ENCODE peak calls at places on chromosomes 4 and X, in seven cellular contexts. E, Q, M, R, U, Z and B are unnamed samples. For H3K79me1, the result is how much of the 10 kb centered on the place peaks cover.

GRCh38 chr4:17489721-17490120 is 22.2 kb downstream of the QDPR start:
- DNase-seq in E (no peak), Q (no peak), M (no peak), R (no peak), U (no peak), Z (no peak), B (no peak)

GRCh38 chr4:139689093-139689722 is 23.6 kb downstream of the MGST2 start:
- DNase-seq in E (peak), Q (no peak), M (peak), R (no peak), U (no peak), Z (no peak), B (no peak)

GRCh38 chr4:15100380-15100779 is 98.1 kb downstream of the CPEB2 start:
- DNase-seq in E (no peak), Q (no peak), M (no peak), R (no peak), U (no peak), Z (no peak), B (no peak)

GRCh38 chrX:71253253-71254091 is 468 bp downstream of the ZMYM3 start:
- DNase-seq in E (peak), Q (peak), M (peak), R (peak), U (peak), Z (peak), B (no peak)

GRCh38 chr4:68905598-68906237 is 45.9 kb downstream of the UGT2A3 start:
- DNase-seq in E (no peak), Q (peak), M (no peak), R (peak), U (peak), Z (peak), B (no peak)

GRCh38 chr4:109729563-109730293 is at the start of gene PLA2G12A:
- DNase-seq in E (peak), Q (peak), M (peak), R (peak), U (peak), Z (peak), B (peak)

GRCh38 chrX:39935414-39936064 is 162.2 kb downstream of the BCOR start:
- DNase-seq in E (no peak), Q (peak), M (no peak), R (no peak), U (peak), Z (no peak), B (no peak)

GRCh38 chr4:118823471-118823870 is 12.5 kb downstream of the SEC24D start:
- DNase-seq in E (no peak), Q (no peak), M (no peak), R (no peak), U (no peak), Z (no peak), B (no peak)

GRCh38 chr4:139368990-139369389 is 66.7 kb upstream of the NDUFC1 start:
- DNase-seq in E (no peak), Q (no peak), M (no peak), R (no peak), U (no peak), Z (no peak), B (no peak)

GRCh38 chr4:109010534-109010933 is 247.7 kb upstream of the ETNPPL start:
- DNase-seq in E (no peak), Q (no peak), M (peak), R (no peak), U (no peak), Z (no peak), B (no peak)

GRCh38 chrX:150234126-150234525 is 129.0 kb upstream of the MAMLD1 start:
- DNase-seq in E (no peak), Q (no peak), M (peak), R (no peak), U (no peak), Z (no peak), B (no peak)

GRCh38 chr4:153447175-153447887 is 18.8 kb upstream of the TMEM131L start:
- DNase-seq in E (peak), Q (no peak), M (peak), R (no peak), U (no peak), Z (no peak), B (no peak)

GRCh38 chr4:15402974-15403373 is 24.9 kb upstream of the C1QTNF7 start:
- DNase-seq in E (no peak), Q (no peak), M (no peak), R (no peak), U (no peak), Z (no peak), B (no peak)

GRCh38 chrX:26442340-26442739 is 226.4 kb downstream of the MAGEB5 start:
- DNase-seq in E (no peak), Q (no peak), M (peak), R (peak), U (peak), Z (peak), B (no peak)

GRCh38 chrX:69556094-69557011 is 52.2 kb downstream of the NALF2 start:
- DNase-seq in E (peak), Q (peak), M (no peak), R (peak), U (peak), Z (peak), B (peak)

GRCh38 chr4:153541426-153542096 is 75.4 kb downstream of the TMEM131L start:
- DNase-seq in E (peak), Q (no peak), M (peak), R (no peak), U (no peak), Z (no peak), B (no peak)

GRCh38 chr4:26256016-26256415 is 64.8 kb upstream of the RBPJ start:
- DNase-seq in E (no peak), Q (no peak), M (peak), R (no peak), U (no peak), Z (no peak), B (no peak)

GRCh38 chrX:39773923-39774803 is 323.6 kb downstream of the BCOR start:
- DNase-seq in E (peak), Q (no peak), M (peak), R (no peak), U (no peak), Z (no peak), B (no peak)

GRCh38 chrX:27078371-27078770 is 384.8 kb downstream of the PPP4R3C start:
- DNase-seq in E (no peak), Q (no peak), M (no peak), R (peak), U (no peak), Z (no peak), B (no peak)

GRCh38 chr4:124958812-124959211 is 246.3 kb upstream of the ANKRD50 start:
- DNase-seq in E (no peak), Q (no peak), M (no peak), R (no peak), U (no peak), Z (no peak), B (no peak)

GRCh38 chrX:72005046-72005445 is 94.4 kb downstream of the NHSL2 start:
- DNase-seq in E (no peak), Q (no peak), M (no peak), R (no peak), U (no peak), Z (no peak), B (no peak)

GRCh38 chr4:75985116-75985515 is 5.6 kb downstream of the SDAD1 start:
- DNase-seq in E (peak), Q (no peak), M (peak), R (no peak), U (no peak), Z (no peak), B (no peak)

GRCh38 chr4:80370635-80371034 is 35.1 kb downstream of the CFAP299 start:
- DNase-seq in E (no peak), Q (no peak), M (no peak), R (no peak), U (no peak), Z (no peak), B (no peak)

GRCh38 chrX:22095306-22095705 is 63.2 kb downstream of the PHEX start:
- DNase-seq in E (peak), Q (no peak), M (peak), R (no peak), U (no peak), Z (peak), B (no peak)
- H3K79me1 ChIP-seq in E (under half), Q (under half), M (under half), R (under half), U (under half), Z (under half), B (under half)

GRCh38 chr4:107519057-107519456 is 201.0 kb downstream of the PAPSS1 start:
- DNase-seq in E (peak), Q (no peak), M (peak), R (peak), U (peak), Z (peak), B (no peak)

GRCh38 chr4:107518076-107518475 is 202.0 kb downstream of the PAPSS1 start:
- DNase-seq in E (no peak), Q (no peak), M (no peak), R (no peak), U (no peak), Z (no peak), B (no peak)

DNA sequence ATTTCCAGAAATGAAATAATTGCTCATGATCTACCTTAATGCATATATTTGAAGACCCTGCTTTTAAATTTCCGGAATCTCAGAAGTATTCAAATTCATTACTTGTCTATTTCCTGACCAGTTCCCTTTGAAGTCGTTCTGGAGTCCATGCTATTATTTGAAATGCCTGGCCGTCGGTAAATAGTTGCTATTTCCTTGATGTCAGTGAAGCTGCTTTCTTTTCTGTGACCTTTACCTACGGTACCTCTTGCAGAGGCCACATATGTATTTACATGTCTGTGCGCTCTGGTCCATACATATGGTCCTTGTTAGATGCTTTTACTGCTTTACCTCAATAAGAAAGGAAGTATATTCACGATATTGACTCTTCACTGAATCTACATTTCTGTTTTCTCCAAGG is 199.7 kb downstream of the PAPSS1 start:
- DNase-seq in E (no peak), Q (no peak), M (no peak), R (no peak), U (no peak), Z (no peak), B (no peak)
- H3K79me1 ChIP-seq in E (under half), Q (under half), M (under half), R (under half), U (under half), Z (under half), B (under half)

GRCh38 chr4:4627111-4627510 is 85.3 kb upstream of the STX18 start:
- DNase-seq in E (no peak), Q (peak), M (no peak), R (no peak), U (no peak), Z (no peak), B (no peak)
- H3K79me1 ChIP-seq in E (under half), Q (under half), M (under half), R (under half), U (under half), Z (under half), B (under half)

DNA sequence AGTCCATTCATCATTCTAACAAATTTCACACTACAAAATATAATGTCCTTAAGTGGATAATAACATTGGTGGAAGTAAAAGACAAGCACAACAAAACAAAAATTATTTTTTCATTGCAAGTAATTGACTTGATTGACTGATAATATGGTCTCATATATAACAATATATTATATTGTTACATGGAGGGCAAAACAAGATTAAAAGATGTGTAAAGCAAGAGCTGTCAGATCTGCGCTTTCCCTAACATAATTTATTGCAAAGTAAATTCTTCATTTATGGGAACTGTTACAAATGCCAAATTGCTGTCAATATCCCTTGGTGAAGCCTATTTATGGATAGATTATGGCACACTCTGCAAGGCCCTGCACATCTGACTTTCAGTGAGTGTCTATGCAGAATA is 233.6 kb downstream of the PCDH7 start:
- DNase-seq in E (no peak), Q (no peak), M (no peak), R (no peak), U (no peak), Z (no peak), B (no peak)
- H3K79me1 ChIP-seq in E (under half), Q (under half), M (under half), R (under half), U (under half), Z (under half), B (under half)

DNA sequence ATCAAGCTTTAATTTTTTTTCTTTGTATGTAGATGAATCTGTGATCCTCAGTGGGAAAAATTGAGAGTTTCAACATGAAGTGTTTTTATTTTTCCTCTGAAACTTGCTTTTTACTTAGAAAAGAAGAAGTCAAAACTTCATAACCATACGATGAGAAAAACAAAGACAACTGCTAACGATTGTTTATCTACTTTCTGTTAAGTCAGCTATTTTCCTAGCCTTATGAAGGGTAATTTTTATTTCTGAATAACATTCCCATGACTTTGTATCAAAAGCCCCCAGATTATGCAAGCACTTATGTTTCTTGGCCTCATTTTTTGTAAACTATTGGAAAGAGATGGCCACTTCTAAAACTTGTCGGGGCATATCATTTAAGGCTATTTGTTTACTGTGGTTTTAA is 645.1 kb upstream of the PRKX start:
- DNase-seq in E (no peak), Q (no peak), M (no peak), R (no peak), U (no peak), Z (no peak), B (no peak)
- H3K79me1 ChIP-seq in E (under half), Q (under half), M (under half), R (under half), U (under half), Z (under half), B (under half)

GRCh38 chrX:154117566-154117965 is 20.0 kb upstream of the MECP2 start:
- DNase-seq in E (no peak), Q (no peak), M (no peak), R (no peak), U (no peak), Z (no peak), B (no peak)
- H3K79me1 ChIP-seq in E (under half), Q (under half), M (under half), R (under half), U (under half), Z (under half), B (under half)

GRCh38 chr4:135201081-135201480 is 999.5 kb upstream of the PABPC4L start:
- DNase-seq in E (no peak), Q (no peak), M (peak), R (no peak), U (no peak), Z (no peak), B (no peak)

GRCh38 chr4:135194477-135194876 is 992.9 kb upstream of the PABPC4L start:
- DNase-seq in E (no peak), Q (no peak), M (no peak), R (no peak), U (no peak), Z (no peak), B (no peak)

GRCh38 chr4:135192746-135193535 is 991.4 kb upstream of the PABPC4L start:
- DNase-seq in E (peak), Q (no peak), M (peak), R (no peak), U (no peak), Z (no peak), B (no peak)

GRCh38 chr4:135197650-135198049 is 996.1 kb upstream of the PABPC4L start:
- DNase-seq in E (no peak), Q (no peak), M (no peak), R (no peak), U (no peak), Z (no peak), B (no peak)
- H3K79me1 ChIP-seq in E (under half), Q (under half), M (under half), R (under half), U (under half), Z (under half), B (under half)